ENCODE peak calls at places on chromosomes 16 and 17, in ten cellular contexts. B is NCI-H1417; N is upper lobe of right lung; A is RWPE1; K is AG08395; E is ureter; F is psoas muscle; P is lung; G is breast epithelium; Z is activated T-helper 1 cell treated with anti-CD3 and anti-CD28 coated beads, Interleukin-2, amount 50 U/mL, for 16 hours. S is an unnamed sample.
A peak's percentile ranks its signal among the peaks of the same experiment; 100 is the strongest.

GRCh38 chr17:82937411-82938371 is 97.9 kb upstream of the ZNF750 start:
- DNase-seq in B (no peak), N (peak; percentile 60), A (no peak), K (no peak), E (no peak), F (peak; percentile 47), P (no peak), G (peak; percentile 43), Z (no peak), S (no peak)

GRCh38 chr16:53559552-53559951 is 56.5 kb upstream of the AKTIP start:
- DNase-seq in B (no peak), N (no peak), A (no peak), K (no peak), E (no peak), F (no peak), P (no peak), G (no peak), Z (no peak), S (no peak)

GRCh38 chr17:50207318-50207717 is 5.9 kb upstream of the COL1A1 start:
- DNase-seq in B (no peak), N (no peak), A (no peak), K (no peak), E (no peak), F (no peak), P (no peak), G (no peak), Z (no peak), S (no peak)

GRCh38 chr17:9056566-9056965 is 35.3 kb downstream of the NTN1 start:
- DNase-seq in B (no peak), N (no peak), A (no peak), K (no peak), E (no peak), F (no peak), P (no peak), G (no peak), Z (no peak), S (no peak)

GRCh38 chr17:48439473-48439872 is 9.5 kb upstream of the SKAP1 start:
- DNase-seq in B (no peak), N (no peak), A (no peak), K (no peak), E (no peak), F (no peak), P (no peak), G (no peak), Z (no peak), S (no peak)

GRCh38 chr16:81457326-81458133 is 12.9 kb downstream of the CMIP start:
- DNase-seq in B (no peak), N (no peak), A (peak; percentile 56), K (peak; percentile 86), E (no peak), F (no peak), P (no peak), G (no peak), Z (no peak), S (peak; percentile 69)

GRCh38 chr17:43547189-43547550 is 1.0 kb upstream of the ETV4 start:
- DNase-seq in B (no peak), N (no peak), A (no peak), K (no peak), E (no peak), F (no peak), P (no peak), G (no peak), Z (no peak), S (no peak)

GRCh38 chr17:47686276-47686635 is 7.7 kb upstream of the TBKBP1 start:
- DNase-seq in B (no peak), N (no peak), A (no peak), K (peak; percentile 53), E (no peak), F (no peak), P (no peak), G (no peak), Z (no peak), S (peak; percentile 34)

GRCh38 chr16:58426095-58426494 is 33.8 kb downstream of the GINS3 start:
- DNase-seq in B (no peak), N (no peak), A (no peak), K (no peak), E (no peak), F (peak; percentile 45), P (no peak), G (no peak), Z (no peak), S (no peak)

GRCh38 chr17:49603720-49604119 is 28.0 kb downstream of the NXPH3 start:
- DNase-seq in B (no peak), N (no peak), A (no peak), K (peak; percentile 24), E (no peak), F (no peak), P (no peak), G (no peak), Z (no peak), S (peak; percentile 26)

GRCh38 chr17:78265121-78265520 is 33.7 kb downstream of the TMEM235 start:
- DNase-seq in B (no peak), N (no peak), A (no peak), K (no peak), E (no peak), F (no peak), P (no peak), G (no peak), Z (no peak), S (no peak)

GRCh38 chr17:39165178-39165843 is 650 bp downstream of the ARL5C start:
- DNase-seq in B (no peak), N (no peak), A (no peak), K (no peak), E (no peak), F (no peak), P (no peak), G (no peak), Z (no peak), S (no peak)

GRCh38 chr17:61463068-61463980 is 11.1 kb downstream of the TBX4 start:
- DNase-seq in B (no peak), N (peak; percentile 65), A (no peak), K (no peak), E (no peak), F (peak; percentile 36), P (no peak), G (no peak), Z (no peak), S (no peak)

GRCh38 chr16:23252310-23252709 is 49.8 kb upstream of the SCNN1B start:
- DNase-seq in B (peak; percentile 9), N (no peak), A (no peak), K (no peak), E (no peak), F (no peak), P (no peak), G (no peak), Z (no peak), S (no peak)

GRCh38 chr16:5448798-5449197 is 351.2 kb upstream of the EEF2KMT start:
- DNase-seq in B (no peak), N (no peak), A (no peak), K (no peak), E (no peak), F (no peak), P (no peak), G (no peak), Z (no peak), S (no peak)

GRCh38 chr16:49464093-49464492 is 90.5 kb downstream of the C16orf78 start:
- DNase-seq in B (peak; percentile 69), N (no peak), A (no peak), K (no peak), E (peak; percentile 9), F (peak; percentile 23), P (no peak), G (no peak), Z (no peak), S (no peak)

GRCh38 chr16:81928975-81929374 is 82.3 kb downstream of the SDR42E1 start:
- DNase-seq in B (no peak), N (peak; percentile 78), A (peak; percentile 59), K (no peak), E (peak; percentile 89), F (no peak), P (peak; percentile 35), G (no peak), Z (no peak), S (no peak)